ENCODE peak calls at places on chromosome 22, in four cellular contexts. A is stimulated activated CD4-positive, alpha-beta T cell treated with anti-CD3 and anti-CD28 coated beads, Interleukin-1b, Interleukin-23, amount 100 ng/mL, for 24 hours; N is AG09309; V is heart right ventricle. I is an unnamed sample.
A peak's percentile ranks its signal among the peaks of the same experiment; 100 is the strongest.

GRCh38 chr22:26584010-26584409 is 5.9 kb downstream of the TPST2 start:
- DNase-seq in A (no peak), N (no peak), V (no peak), I (no peak)

GRCh38 chr22:22710719-22711531 is 66.5 kb downstream of the GGTLC2 start:
- DNase-seq in A (peak; percentile 57), N (no peak), V (peak; percentile 38), I (peak; percentile 58)

GRCh38 chr22:47914481-47915097 is 1152.1 kb downstream of the TBC1D22A start:
- DNase-seq in A (no peak), N (no peak), V (no peak), I (no peak)

GRCh38 chr22:50162391-50162956 is 8.1 kb upstream of the PANX2 start:
- DNase-seq in A (no peak), N (no peak), V (no peak), I (no peak)

GRCh38 chr22:49301398-49302149 is 526.1 kb downstream of the BRD1 start:
- DNase-seq in A (no peak), N (no peak), V (no peak), I (no peak)

GRCh38 chr22:44337658-44338004 is 24.9 kb upstream of the SHISAL1 start:
- DNase-seq in A (no peak), N (no peak), V (peak; percentile 36), I (no peak)

GRCh38 chr22:39984006-39984405 is 10.7 kb upstream of the FAM83F start:
- DNase-seq in A (no peak), N (no peak), V (no peak), I (no peak)

GRCh38 chr22:45318168-45318557 is 8.4 kb downstream of the FAM118A start:
- DNase-seq in A (peak; percentile 77), N (peak; percentile 67), V (peak; percentile 89), I (no peak)

GRCh38 chr22:33105501-33105911 is 47.3 kb upstream of the SYN3 start:
- DNase-seq in A (no peak), N (no peak), V (no peak), I (no peak)

GRCh38 chr22:19143212-19143611 is 1.2 kb downstream of the ESS2 start:
- DNase-seq in A (no peak), N (no peak), V (no peak), I (no peak)

GRCh38 chr22:29972121-29972520 is 89.1 kb downstream of the MTMR3 start:
- DNase-seq in A (no peak), N (no peak), V (no peak), I (no peak)

GRCh38 chr22:20566420-20567260 is 59.2 kb downstream of the MED15 start:
- DNase-seq in A (no peak), N (peak; percentile 74), V (no peak), I (peak; percentile 68)

GRCh38 chr22:37088108-37088605 is 21.4 kb downstream of the TMPRSS6 start:
- DNase-seq in A (peak; percentile 56), N (no peak), V (no peak), I (no peak)

GRCh38 chr22:18103527-18104269 is 6.9 kb upstream of the TUBA8 start:
- DNase-seq in A (no peak), N (no peak), V (no peak), I (no peak)

GRCh38 chr22:38614331-38615122 is 41.7 kb downstream of the FAM227A start:
- DNase-seq in A (no peak), N (no peak), V (peak; percentile 28), I (peak; percentile 15)

GRCh38 chr22:47134222-47134621 is 371.8 kb downstream of the TBC1D22A start:
- DNase-seq in A (no peak), N (no peak), V (no peak), I (no peak)

GRCh38 chr22:35542157-35542971 is 1.7 kb downstream of the RASD2 start:
- DNase-seq in A (no peak), N (no peak), V (no peak), I (no peak)

GRCh38 chr22:39773976-39774539 is 119.5 kb downstream of the ENTHD1 start:
- DNase-seq in A (peak; percentile 7), N (no peak), V (no peak), I (peak; percentile 21)

GRCh38 chr22:46815896-46816721 is 53.7 kb downstream of the TBC1D22A start:
- DNase-seq in A (no peak), N (no peak), V (no peak), I (no peak)